ENCODE peak calls at places on chromosomes 16 and 17, in four cellular contexts. One of them, this sample, is unnamed.

GRCh38 chr17:79513805-79514535 is 96.9 kb downstream of the RBFOX3 start:
- DNase-seq in left lung: peak; percentile 60
- DNase-seq in A549: peak; percentile 46
- DNase-seq in cardiac muscle cell: no peak
- DNase-seq in this sample: no peak

GRCh38 chr16:86191663-86192062 is 292.7 kb downstream of the IRF8 start:
- DNase-seq in cardiac muscle cell: no peak
- DNase-seq in A549: no peak
- DNase-seq in left lung: no peak
- DNase-seq in this sample: no peak

GRCh38 chr17:1108810-1109605 is 70.8 kb downstream of the ABR start:
- DNase-seq in left lung: peak; percentile 93
- DNase-seq in cardiac muscle cell: peak; percentile 75
- DNase-seq in A549: peak; percentile 48
- DNase-seq in this sample: peak; percentile 38

GRCh38 chr17:48841395-48841831 is 10.6 kb downstream of the CALCOCO2 start:
- DNase-seq in cardiac muscle cell: peak; percentile 90
- DNase-seq in A549: no peak
- DNase-seq in left lung: no peak
- DNase-seq in this sample: no peak

GRCh38 chr16:1546430-1546829 is 13.0 kb downstream of the TMEM204 start:
- DNase-seq in left lung: peak; percentile 67
- DNase-seq in A549: no peak
- DNase-seq in cardiac muscle cell: no peak
- DNase-seq in this sample: no peak

GRCh38 chr16:11129378-11129781 is 126.6 kb downstream of the SOCS1 start:
- DNase-seq in A549: no peak
- DNase-seq in left lung: no peak
- DNase-seq in cardiac muscle cell: peak; percentile 61
- DNase-seq in this sample: no peak

GRCh38 chr17:71970312-71970711 is 150.5 kb upstream of the SOX9 start:
- DNase-seq in cardiac muscle cell: no peak
- DNase-seq in left lung: no peak
- DNase-seq in A549: peak; percentile 15
- DNase-seq in this sample: peak; percentile 68

GRCh38 chr16:82769845-82770244 is 143.1 kb downstream of the CDH13 start:
- DNase-seq in left lung: no peak
- DNase-seq in A549: no peak
- DNase-seq in cardiac muscle cell: no peak
- DNase-seq in this sample: no peak

GRCh38 chr17:263773-264172 is 82.3 kb upstream of the DOC2B start:
- DNase-seq in cardiac muscle cell: no peak
- DNase-seq in A549: no peak
- DNase-seq in left lung: no peak
- DNase-seq in this sample: no peak

GRCh38 chr16:53893731-53894435 is 189.9 kb downstream of the FTO start:
- DNase-seq in cardiac muscle cell: peak; percentile 55
- DNase-seq in left lung: no peak
- DNase-seq in A549: no peak
- DNase-seq in this sample: peak; percentile 55

GRCh38 chr17:7380321-7380720 is 568 bp upstream of the TNK1 start:
- DNase-seq in left lung: no peak
- DNase-seq in A549: no peak
- DNase-seq in cardiac muscle cell: peak; percentile 71
- DNase-seq in this sample: no peak

GRCh38 chr16:58638148-58639036 is 8.8 kb upstream of the CNOT1 start:
- DNase-seq in left lung: no peak
- DNase-seq in A549: peak; percentile 66
- DNase-seq in cardiac muscle cell: peak; percentile 89
- DNase-seq in this sample: peak; percentile 81

GRCh38 chr16:1188781-1189189 is 35.9 kb downstream of the CACNA1H start:
- DNase-seq in left lung: no peak
- DNase-seq in cardiac muscle cell: peak; percentile 49
- DNase-seq in A549: no peak
- DNase-seq in this sample: peak; percentile 60

GRCh38 chr16:11012841-11013240 is 68.5 kb downstream of the CLEC16A start:
- DNase-seq in A549: no peak
- DNase-seq in cardiac muscle cell: no peak
- DNase-seq in left lung: no peak
- DNase-seq in this sample: no peak

GRCh38 chr16:35452471-35452870 is 1993.1 kb downstream of the TP53TG3F start:
- DNase-seq in cardiac muscle cell: no peak
- DNase-seq in left lung: no peak
- DNase-seq in A549: no peak
- DNase-seq in this sample: no peak

GRCh38 chr17:72421128-72422092 is 300.6 kb downstream of the SOX9 start:
- DNase-seq in cardiac muscle cell: peak; percentile 88
- DNase-seq in A549: peak; percentile 99
- DNase-seq in left lung: no peak
- DNase-seq in this sample: peak; percentile 95

GRCh38 chr17:51336112-51336822 is 75.9 kb downstream of the UTP18 start:
- DNase-seq in cardiac muscle cell: no peak
- DNase-seq in left lung: no peak
- DNase-seq in A549: no peak
- DNase-seq in this sample: no peak

GRCh38 chr17:51346218-51346982 is 86.1 kb downstream of the UTP18 start:
- DNase-seq in left lung: no peak
- DNase-seq in A549: no peak
- DNase-seq in cardiac muscle cell: no peak
- DNase-seq in this sample: no peak

GRCh38 chr17:51347851-51348584 is 87.7 kb downstream of the UTP18 start:
- DNase-seq in A549: no peak
- DNase-seq in cardiac muscle cell: no peak
- DNase-seq in left lung: no peak
- DNase-seq in this sample: no peak

GRCh38 chr17:51341457-51341856 is 81.1 kb downstream of the UTP18 start:
- DNase-seq in cardiac muscle cell: no peak
- DNase-seq in left lung: no peak
- DNase-seq in A549: no peak
- DNase-seq in this sample: no peak

DNA sequence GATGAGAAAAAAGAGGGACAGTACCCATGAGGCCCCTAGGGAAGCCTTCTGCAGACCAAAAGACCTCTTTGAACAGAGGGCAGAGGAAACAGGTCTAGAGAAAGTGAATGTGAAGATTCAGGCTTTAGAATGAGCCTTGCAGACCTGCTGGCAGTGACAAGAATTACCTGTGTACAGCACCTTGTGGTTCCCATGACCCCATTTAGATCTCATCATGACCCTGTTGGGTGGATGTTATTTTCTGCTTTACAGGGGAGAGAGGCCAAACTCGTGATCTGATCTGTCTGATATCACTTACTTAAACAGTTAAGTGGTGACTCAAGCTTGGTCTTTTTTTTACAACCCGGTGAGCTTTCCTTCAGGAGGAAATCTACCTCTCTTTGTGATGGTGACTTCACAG is 81.9 kb downstream of the UTP18 start:
- DNase-seq in A549: no peak
- DNase-seq in cardiac muscle cell: no peak
- DNase-seq in left lung: no peak
- DNase-seq in this sample: no peak
- H3K27ac ChIP-seq in A549: no peak overlapping the region
- H3K27ac ChIP-seq in cardiac muscle cell: no peak overlapping the region
- H3K27ac ChIP-seq in left lung: no peak overlapping the region
- H3K27ac ChIP-seq in this sample: no peak overlapping the region

DNA sequence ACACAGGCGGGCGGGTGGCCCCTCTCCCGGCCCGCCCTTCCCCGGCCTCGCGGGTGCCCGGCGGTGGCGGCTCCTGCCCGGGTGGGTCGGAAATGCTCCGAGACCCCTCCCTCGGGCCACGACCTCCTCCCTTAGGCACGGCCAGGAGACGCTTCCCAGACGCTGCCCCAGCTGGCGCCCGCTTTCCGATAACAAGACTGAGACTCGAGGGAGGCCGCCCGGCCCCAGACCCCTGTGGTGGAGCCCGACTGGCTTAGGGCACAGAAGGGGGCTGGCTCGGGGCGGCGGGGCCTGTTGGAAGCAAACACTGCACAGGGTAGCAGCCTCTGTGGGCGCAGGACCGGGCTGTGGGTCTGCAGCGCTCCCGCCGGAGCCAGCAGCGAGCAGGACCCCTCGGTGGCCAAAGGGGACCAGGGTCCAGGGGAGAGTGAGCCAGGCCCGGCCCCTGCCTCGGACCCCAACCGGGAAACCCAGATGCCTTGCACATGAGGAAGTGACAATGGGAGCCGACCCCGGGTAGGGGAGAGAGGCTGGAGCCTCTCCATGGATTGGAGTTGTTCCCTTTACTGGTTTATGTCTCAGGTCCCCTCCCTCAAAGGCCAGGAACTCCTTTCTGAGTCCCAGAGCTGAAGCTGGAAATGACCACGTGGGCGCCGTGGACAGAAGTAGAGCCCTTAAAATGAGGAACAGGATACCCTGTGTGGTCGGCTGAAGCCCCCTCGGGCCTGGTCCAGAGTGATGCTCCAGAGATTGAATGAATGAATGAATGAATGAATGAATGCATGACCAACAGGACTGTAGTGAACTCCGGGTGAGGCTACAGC is 19.8 kb upstream of the ADCY7 start:
- DNase-seq in cardiac muscle cell: no peak
- DNase-seq in A549: no peak
- DNase-seq in left lung: peak; percentile 85
- DNase-seq in this sample: no peak
- H3K27ac ChIP-seq in cardiac muscle cell: no peak overlapping the region
- H3K27ac ChIP-seq in A549: peak overlapping the region; percentile 96
- H3K27ac ChIP-seq in left lung: peak overlapping the region; percentile 53
- H3K27ac ChIP-seq in this sample: peak overlapping the region; percentile 86

DNA sequence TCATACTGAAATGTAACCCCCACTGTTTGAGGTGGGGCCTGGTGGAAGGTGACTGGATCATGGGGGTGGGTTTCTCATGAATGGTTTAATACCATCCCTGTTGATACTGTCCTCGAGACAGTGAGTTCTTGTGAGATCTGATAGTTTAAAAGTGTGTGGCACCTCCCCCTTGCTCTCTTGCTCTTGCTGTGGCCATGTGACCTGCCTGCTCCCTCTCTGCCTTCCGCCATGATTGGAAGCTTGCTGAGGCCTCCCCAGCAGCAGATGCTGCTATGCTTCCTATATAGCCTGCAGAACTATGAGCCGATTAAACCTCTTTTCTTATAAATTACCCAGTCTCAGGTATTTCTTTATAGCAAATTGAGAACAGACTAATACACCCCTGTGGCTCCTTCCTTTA is 40.6 kb downstream of the STAT3 start:
- DNase-seq in A549: no peak
- DNase-seq in left lung: no peak
- DNase-seq in cardiac muscle cell: no peak
- DNase-seq in this sample: no peak
- H3K27ac ChIP-seq in A549: peak overlapping the region; percentile 53
- H3K27ac ChIP-seq in left lung: peak overlapping the region; percentile 62
- H3K27ac ChIP-seq in cardiac muscle cell: peak overlapping the region; percentile 5
- H3K27ac ChIP-seq in this sample: peak overlapping the region; percentile 65

GRCh38 chr17:17809527-17810373 is 27.0 kb downstream of the SREBF1 start:
- DNase-seq in A549: no peak
- DNase-seq in cardiac muscle cell: peak; percentile 82
- DNase-seq in left lung: peak; percentile 82
- DNase-seq in this sample: no peak
- H3K27ac ChIP-seq in A549: peak overlapping the region; percentile 50
- H3K27ac ChIP-seq in cardiac muscle cell: no peak overlapping the region
- H3K27ac ChIP-seq in left lung: peak overlapping the region; percentile 44
- H3K27ac ChIP-seq in this sample: peak overlapping the region; percentile 97

This sample was measured in RWPE1.